ENCODE peak calls at places on chromosome 17, in nine cellular contexts. U is A549, A is mesothelial cell of epicardium, Y is AG04450, O is AG09309, G is AG04449, J is astrocyte of the cerebellum, I is tibial artery, F is dorsolateral prefrontal cortex. R is an unnamed sample.
A peak's percentile ranks its signal among the peaks of the same experiment; 100 is the strongest.

GRCh38 chr17:42579794-42580551 is 2.4 kb upstream of the PSMC3IP start:
- DNase-seq in J (no peak), Y (no peak), I (no peak), U (no peak), F (no peak), O (no peak), G (no peak), A (no peak), R (no peak)

GRCh38 chr17:36069131-36069530 is 5.1 kb downstream of the CCL18 start:
- DNase-seq in U (no peak), O (no peak), Y (no peak), I (no peak), F (no peak), G (no peak), A (no peak), J (no peak), R (no peak)

GRCh38 chr17:44778656-44779210 is 19.9 kb downstream of the ADAM11 start:
- DNase-seq in O (no peak), G (no peak), J (no peak), A (no peak), Y (no peak), I (no peak), F (no peak), U (no peak), R (no peak)

GRCh38 chr17:14092808-14093207 is 23.5 kb downstream of the COX10 start:
- DNase-seq in G (no peak), I (no peak), F (no peak), O (no peak), A (no peak), U (no peak), Y (no peak), J (no peak), R (no peak)

GRCh38 chr17:46732133-46732532 is 86.4 kb downstream of the WNT3 start:
- DNase-seq in G (no peak), O (no peak), A (no peak), U (no peak), F (no peak), I (no peak), Y (no peak), J (no peak), R (no peak)

GRCh38 chr17:47789611-47790520 is 31.7 kb downstream of the OSBPL7 start:
- DNase-seq in I (no peak), J (no peak), U (peak; percentile 79), A (peak; percentile 60), F (peak; percentile 75), Y (no peak), G (no peak), O (no peak), R (peak; percentile 48)

GRCh38 chr17:81956607-81957589 is 4.1 kb downstream of the NOTUM start:
- DNase-seq in F (no peak), G (no peak), O (no peak), J (no peak), Y (no peak), U (no peak), I (no peak), A (no peak), R (no peak)

GRCh38 chr17:46727572-46728348 is 90.7 kb downstream of the WNT3 start:
- DNase-seq in U (peak; percentile 18), F (no peak), A (no peak), Y (peak; percentile 45), I (no peak), J (peak; percentile 52), O (peak; percentile 45), G (peak; percentile 65), R (no peak)

GRCh38 chr17:40020146-40020545 is 4.9 kb downstream of the CSF3 start:
- DNase-seq in G (no peak), O (no peak), J (no peak), Y (no peak), A (no peak), U (no peak), F (no peak), I (no peak), R (no peak)

GRCh38 chr17:40022497-40022896 is 7.3 kb downstream of the CSF3 start:
- DNase-seq in Y (no peak), U (no peak), G (no peak), I (no peak), O (no peak), A (no peak), F (no peak), J (no peak), R (no peak)

GRCh38 chr17:40022961-40023541 is 7.8 kb downstream of the CSF3 start:
- DNase-seq in F (no peak), U (no peak), G (no peak), A (no peak), I (no peak), Y (no peak), J (no peak), O (no peak), R (no peak)

GRCh38 chr17:40019140-40019991 is 4.1 kb downstream of the CSF3 start:
- DNase-seq in F (no peak), Y (peak; percentile 47), G (no peak), O (no peak), A (no peak), J (peak; percentile 55), I (no peak), U (no peak), R (no peak)

DNA sequence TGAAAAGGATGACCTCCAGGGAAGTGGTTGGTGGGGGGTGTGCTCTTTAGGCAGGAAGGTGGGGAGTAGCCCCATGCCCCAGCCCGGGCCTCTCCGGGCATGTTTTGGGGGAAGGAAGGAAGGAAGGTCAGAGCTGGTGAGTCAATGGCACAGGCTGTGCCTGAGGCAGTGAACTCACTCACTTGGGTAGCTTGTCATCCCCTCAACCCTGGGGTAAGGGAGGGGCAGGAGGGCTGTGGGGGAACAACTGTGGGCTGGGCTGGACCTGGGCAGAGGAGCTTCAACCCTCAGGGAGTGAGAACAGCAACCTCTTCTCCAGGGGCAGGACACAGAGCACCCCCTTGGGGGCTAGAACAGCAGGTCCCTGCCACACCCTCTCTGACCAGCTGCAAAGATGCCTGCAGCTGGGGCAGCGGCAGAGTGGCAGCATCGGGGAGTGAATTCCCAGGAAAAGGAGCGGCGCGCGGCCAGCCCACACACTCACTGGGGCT is 6.3 kb downstream of the CSF3 start:
- DNase-seq in A (no peak), U (peak; percentile 56), F (no peak), Y (no peak), I (peak; percentile 46), O (peak; percentile 29), J (no peak), G (no peak), R (no peak)
- TF ChIP-seq CTCF in A (no peak), U (no peak), F (no peak), Y (no peak), I (no peak), O (no peak), J (no peak), G (no peak), R (no peak)

GRCh38 chr17:53313746-53314145 is 509.0 kb upstream of the KIF2B start:
- DNase-seq in U (no peak), F (no peak), Y (no peak), I (no peak), A (no peak), G (no peak), J (peak; percentile 8), O (no peak), R (no peak)
- TF ChIP-seq CTCF in U (no peak), F (no peak), Y (no peak), I (no peak), A (no peak), G (no peak), J (no peak), O (no peak), R (no peak)

DNA sequence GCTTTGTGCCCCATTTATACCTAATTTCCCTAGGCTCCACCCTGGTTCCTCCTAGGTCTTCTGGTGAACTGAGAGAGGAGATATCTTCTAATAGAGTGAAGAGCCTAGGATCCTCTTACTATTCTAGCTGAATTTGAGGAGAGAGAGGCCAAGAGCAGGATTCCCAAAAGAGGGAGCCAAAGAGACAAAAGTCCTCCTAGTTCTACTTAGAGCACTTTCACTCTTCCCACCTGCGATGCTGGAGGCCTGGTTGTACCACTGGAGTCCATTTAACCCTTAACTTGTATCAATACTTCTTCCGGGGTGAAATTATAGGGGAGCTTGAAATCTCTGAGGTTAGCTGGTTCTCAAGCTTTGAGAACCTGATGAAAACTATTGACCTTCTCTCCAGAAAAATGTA is 3.4 kb upstream of the SSH2 start:
- DNase-seq in Y (no peak), J (no peak), A (no peak), U (peak; percentile 61), O (no peak), G (no peak), F (no peak), I (no peak), R (no peak)
- TF ChIP-seq CTCF in Y (peak; percentile 61), J (peak; percentile 60), A (no peak), U (peak; percentile 62), O (peak; percentile 62), G (peak; percentile 36), F (no peak), I (no peak), R (no peak)

GRCh38 chr17:73955616-73956015 is 247.9 kb upstream of the RPL38 start:
- DNase-seq in A (no peak), F (no peak), Y (no peak), O (no peak), I (no peak), J (no peak), U (no peak), G (no peak), R (no peak)

GRCh38 chr17:73958453-73958852 is 245.0 kb upstream of the RPL38 start:
- DNase-seq in U (no peak), F (no peak), J (no peak), A (no peak), G (no peak), O (no peak), I (no peak), Y (no peak), R (no peak)

GRCh38 chr17:73956169-73956568 is 247.3 kb upstream of the RPL38 start:
- DNase-seq in Y (no peak), I (no peak), O (no peak), F (no peak), A (no peak), U (no peak), G (no peak), J (no peak), R (no peak)

GRCh38 chr17:73957564-73957963 is 245.9 kb upstream of the RPL38 start:
- DNase-seq in G (no peak), J (no peak), Y (no peak), I (no peak), A (no peak), U (no peak), O (no peak), F (no peak), R (no peak)

DNA sequence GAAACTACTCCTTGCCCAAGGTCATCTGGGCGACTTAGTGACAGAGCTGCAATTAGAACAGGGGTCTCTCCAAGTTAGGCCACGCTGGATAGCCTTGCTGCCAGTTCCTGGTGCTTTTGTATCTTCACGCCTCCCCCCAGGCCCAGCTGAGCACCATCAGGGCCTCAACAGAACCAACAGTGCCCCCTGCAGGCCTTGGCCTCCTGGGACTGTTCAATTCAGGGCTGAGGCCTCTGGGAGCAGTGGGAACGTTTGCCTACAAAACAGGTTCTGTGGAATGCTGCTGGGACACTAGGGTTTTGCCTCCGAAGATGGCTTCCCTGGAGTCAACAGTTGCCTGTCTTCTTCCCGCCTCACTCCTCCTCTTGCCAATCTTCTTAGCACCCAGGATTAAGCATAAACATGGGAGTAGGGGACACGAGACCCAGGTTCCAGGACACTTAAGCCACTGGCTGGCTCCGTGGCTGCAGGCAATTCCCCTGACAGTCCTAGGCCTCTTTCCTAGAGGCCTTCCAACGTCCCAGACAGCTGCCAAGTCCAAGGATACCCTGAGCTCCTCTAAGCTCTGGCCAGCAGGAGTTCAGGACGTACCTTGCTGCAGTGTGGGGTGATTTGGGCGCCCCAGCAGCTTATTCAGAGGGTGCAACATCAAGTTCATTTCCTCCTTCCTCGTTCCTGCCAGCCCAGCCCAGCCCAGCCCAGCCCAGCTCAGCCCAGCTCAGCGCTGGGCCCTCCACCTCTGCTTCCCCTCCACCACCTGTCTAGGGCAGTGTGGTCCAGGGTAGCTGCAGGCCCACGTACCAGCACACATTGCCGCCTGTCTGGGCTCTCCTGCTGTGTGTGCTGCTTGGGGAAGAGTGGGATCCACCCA is 246.6 kb upstream of the RPL38 start:
- DNase-seq in U (peak; percentile 78), A (peak; percentile 66), G (no peak), I (no peak), F (peak; percentile 84), O (no peak), J (no peak), Y (no peak), R (peak; percentile 26)
- TF ChIP-seq CTCF in U (peak; percentile 72), A (peak; percentile 23), G (peak; percentile 27), I (no peak), F (peak; percentile 64), O (no peak), J (peak; percentile 44), Y (peak; percentile 19), R (no peak)

R was measured in activated B cell treated with CpG ODN at 0.5 μM for 24 hours.